ENCODE peak calls at places on chromosomes 12 and 14, in five cellular contexts. One of them, this sample, is unnamed.
A peak's percentile ranks its signal among the peaks of the same experiment; 100 is the strongest.

GRCh38 chr14:23984891-23985607 is 3.7 kb upstream of the DHRS4L2 start:
- DNase-seq in cardiac fibroblast: peak; percentile 96
- DNase-seq in retinal pigment epithelial cell: peak; percentile 66
- DNase-seq in left ventricle myocardium inferior: no peak
- DNase-seq in Panc1: no peak
- DNase-seq in this sample: no peak

GRCh38 chr12:50488801-50489200 is 16.0 kb upstream of the DIP2B start:
- DNase-seq in cardiac fibroblast: no peak
- DNase-seq in retinal pigment epithelial cell: no peak
- DNase-seq in Panc1: no peak
- DNase-seq in left ventricle myocardium inferior: no peak
- DNase-seq in this sample: no peak

GRCh38 chr12:88362439-88362838 is 217.8 kb downstream of the KITLG start:
- DNase-seq in left ventricle myocardium inferior: no peak
- DNase-seq in Panc1: no peak
- DNase-seq in retinal pigment epithelial cell: no peak
- DNase-seq in cardiac fibroblast: peak; percentile 42
- DNase-seq in this sample: no peak

GRCh38 chr14:93369393-93370266 is 22.6 kb downstream of the COX8C start:
- DNase-seq in left ventricle myocardium inferior: no peak
- DNase-seq in Panc1: no peak
- DNase-seq in retinal pigment epithelial cell: no peak
- DNase-seq in cardiac fibroblast: no peak
- DNase-seq in this sample: no peak

GRCh38 chr14:58362798-58363412 is 32.8 kb upstream of the TOMM20L start:
- DNase-seq in retinal pigment epithelial cell: no peak
- DNase-seq in cardiac fibroblast: peak; percentile 37
- DNase-seq in left ventricle myocardium inferior: no peak
- DNase-seq in Panc1: peak; percentile 20
- DNase-seq in this sample: no peak

GRCh38 chr14:35331605-35332516 is 39.7 kb downstream of the PSMA6 start:
- DNase-seq in cardiac fibroblast: peak; percentile 45
- DNase-seq in left ventricle myocardium inferior: no peak
- DNase-seq in Panc1: no peak
- DNase-seq in retinal pigment epithelial cell: no peak
- DNase-seq in this sample: no peak

GRCh38 chr12:46722737-46723136 is 103.1 kb downstream of the SLC38A4 start:
- DNase-seq in cardiac fibroblast: peak; percentile 32
- DNase-seq in left ventricle myocardium inferior: peak; percentile 14
- DNase-seq in Panc1: no peak
- DNase-seq in retinal pigment epithelial cell: no peak
- DNase-seq in this sample: no peak

GRCh38 chr12:46268349-46268616 is 560 bp downstream of the SLC38A1 start:
- DNase-seq in Panc1: no peak
- DNase-seq in cardiac fibroblast: peak; percentile 23
- DNase-seq in retinal pigment epithelial cell: no peak
- DNase-seq in left ventricle myocardium inferior: no peak
- DNase-seq in this sample: no peak

GRCh38 chr14:85533821-85534271 is 3.9 kb downstream of the FLRT2 start:
- DNase-seq in left ventricle myocardium inferior: no peak
- DNase-seq in Panc1: no peak
- DNase-seq in cardiac fibroblast: no peak
- DNase-seq in retinal pigment epithelial cell: no peak
- DNase-seq in this sample: no peak

GRCh38 chr14:72710212-72710611 is 183.7 kb downstream of the DPF3 start:
- DNase-seq in left ventricle myocardium inferior: no peak
- DNase-seq in retinal pigment epithelial cell: no peak
- DNase-seq in cardiac fibroblast: peak; percentile 15
- DNase-seq in Panc1: no peak
- DNase-seq in this sample: no peak

GRCh38 chr14:32525591-32525990 is 196.5 kb downstream of the AKAP6 start:
- DNase-seq in retinal pigment epithelial cell: no peak
- DNase-seq in Panc1: no peak
- DNase-seq in left ventricle myocardium inferior: no peak
- DNase-seq in cardiac fibroblast: no peak
- DNase-seq in this sample: no peak

GRCh38 chr14:70027785-70028428 is 148.7 kb downstream of the SMOC1 start:
- DNase-seq in left ventricle myocardium inferior: peak; percentile 63
- DNase-seq in Panc1: peak; percentile 17
- DNase-seq in cardiac fibroblast: peak; percentile 56
- DNase-seq in retinal pigment epithelial cell: no peak
- DNase-seq in this sample: peak; percentile 63

GRCh38 chr14:67311868-67312267 is 47.7 kb downstream of the ATP6V1D start:
- DNase-seq in left ventricle myocardium inferior: no peak
- DNase-seq in Panc1: no peak
- DNase-seq in cardiac fibroblast: no peak
- DNase-seq in retinal pigment epithelial cell: no peak
- DNase-seq in this sample: no peak

GRCh38 chr12:107570721-107571120 is 114.9 kb upstream of the PWP1 start:
- DNase-seq in retinal pigment epithelial cell: no peak
- DNase-seq in cardiac fibroblast: peak; percentile 49
- DNase-seq in left ventricle myocardium inferior: no peak
- DNase-seq in Panc1: no peak
- DNase-seq in this sample: no peak

GRCh38 chr12:57816855-57817151 is 1.7 kb downstream of the AVIL start:
- DNase-seq in left ventricle myocardium inferior: peak; percentile 62
- DNase-seq in cardiac fibroblast: peak; percentile 78
- DNase-seq in Panc1: no peak
- DNase-seq in retinal pigment epithelial cell: no peak
- DNase-seq in this sample: no peak

DNA sequence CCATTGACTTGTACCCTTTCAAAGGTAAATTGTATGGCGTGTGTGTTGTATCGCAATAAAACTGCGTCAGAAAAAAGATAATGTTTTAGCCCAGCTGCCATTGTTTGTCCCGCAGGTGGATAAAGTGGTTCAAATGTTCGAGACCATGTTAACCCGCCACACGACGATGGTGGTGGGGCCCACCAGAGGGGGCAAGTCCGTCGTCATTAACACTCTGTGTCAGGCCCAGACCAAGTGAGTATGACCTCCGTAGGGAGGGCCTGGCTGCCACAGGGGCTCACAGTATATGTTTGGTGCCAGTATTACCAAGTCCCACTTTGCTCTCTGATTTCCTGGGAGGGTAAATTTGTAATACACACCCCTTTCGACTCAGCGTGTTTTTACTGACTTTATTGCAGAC is 96.9 kb downstream of the DNAH10 start:
- DNase-seq in retinal pigment epithelial cell: no peak
- DNase-seq in Panc1: no peak
- DNase-seq in cardiac fibroblast: no peak
- DNase-seq in left ventricle myocardium inferior: no peak
- DNase-seq in this sample: no peak
- TF ChIP-seq CTCF in retinal pigment epithelial cell: no peak
- TF ChIP-seq CTCF in Panc1: no peak
- TF ChIP-seq CTCF in cardiac fibroblast: no peak
- TF ChIP-seq CTCF in left ventricle myocardium inferior: no peak
- TF ChIP-seq CTCF in this sample: no peak

DNA sequence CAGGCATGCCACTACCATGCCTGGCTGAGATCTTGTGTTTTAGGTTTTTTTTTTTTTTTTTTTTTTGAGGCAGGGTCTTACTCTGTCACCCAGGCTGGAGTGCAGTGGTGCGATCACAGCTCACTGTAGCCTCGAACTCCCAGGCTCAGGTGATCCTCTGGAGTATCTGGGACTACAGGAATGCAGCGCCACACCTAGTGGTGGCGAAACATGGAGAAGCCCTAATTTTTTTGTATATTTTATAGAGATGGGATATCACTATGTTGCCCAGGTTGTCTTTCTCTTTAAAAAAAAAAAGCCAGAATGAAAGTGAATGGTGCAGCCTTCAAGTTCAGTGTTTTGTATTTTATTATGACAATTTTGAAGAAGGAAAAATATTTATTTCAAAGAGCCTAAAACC is 44.1 kb downstream of the FGD4 start:
- DNase-seq in Panc1: no peak
- DNase-seq in cardiac fibroblast: no peak
- DNase-seq in retinal pigment epithelial cell: no peak
- DNase-seq in left ventricle myocardium inferior: no peak
- DNase-seq in this sample: no peak
- TF ChIP-seq CTCF in Panc1: no peak
- TF ChIP-seq CTCF in cardiac fibroblast: no peak
- TF ChIP-seq CTCF in retinal pigment epithelial cell: no peak
- TF ChIP-seq CTCF in left ventricle myocardium inferior: no peak
- TF ChIP-seq CTCF in this sample: no peak

GRCh38 chr12:32868885-32869284 is 27.7 kb downstream of the PKP2 start:
- DNase-seq in left ventricle myocardium inferior: no peak
- DNase-seq in cardiac fibroblast: no peak
- DNase-seq in Panc1: no peak
- DNase-seq in retinal pigment epithelial cell: no peak
- DNase-seq in this sample: no peak
- TF ChIP-seq CTCF in left ventricle myocardium inferior: no peak
- TF ChIP-seq CTCF in cardiac fibroblast: no peak
- TF ChIP-seq CTCF in Panc1: no peak
- TF ChIP-seq CTCF in retinal pigment epithelial cell: no peak
- TF ChIP-seq CTCF in this sample: no peak

GRCh38 chr14:52014601-52015267 is 25.4 kb downstream of the RTRAF start:
- DNase-seq in cardiac fibroblast: no peak
- DNase-seq in left ventricle myocardium inferior: peak; percentile 65
- DNase-seq in Panc1: no peak
- DNase-seq in retinal pigment epithelial cell: no peak
- DNase-seq in this sample: no peak

GRCh38 chr14:52012635-52013034 is 23.3 kb downstream of the RTRAF start:
- DNase-seq in retinal pigment epithelial cell: no peak
- DNase-seq in cardiac fibroblast: peak; percentile 95
- DNase-seq in left ventricle myocardium inferior: peak; percentile 76
- DNase-seq in Panc1: no peak
- DNase-seq in this sample: no peak

GRCh38 chr14:52015411-52016030 is 26.2 kb downstream of the RTRAF start:
- DNase-seq in retinal pigment epithelial cell: no peak
- DNase-seq in Panc1: no peak
- DNase-seq in left ventricle myocardium inferior: no peak
- DNase-seq in cardiac fibroblast: no peak
- DNase-seq in this sample: no peak

GRCh38 chr14:52011557-52011956 is 22.2 kb downstream of the RTRAF start:
- DNase-seq in cardiac fibroblast: no peak
- DNase-seq in left ventricle myocardium inferior: no peak
- DNase-seq in Panc1: no peak
- DNase-seq in retinal pigment epithelial cell: no peak
- DNase-seq in this sample: no peak

DNA sequence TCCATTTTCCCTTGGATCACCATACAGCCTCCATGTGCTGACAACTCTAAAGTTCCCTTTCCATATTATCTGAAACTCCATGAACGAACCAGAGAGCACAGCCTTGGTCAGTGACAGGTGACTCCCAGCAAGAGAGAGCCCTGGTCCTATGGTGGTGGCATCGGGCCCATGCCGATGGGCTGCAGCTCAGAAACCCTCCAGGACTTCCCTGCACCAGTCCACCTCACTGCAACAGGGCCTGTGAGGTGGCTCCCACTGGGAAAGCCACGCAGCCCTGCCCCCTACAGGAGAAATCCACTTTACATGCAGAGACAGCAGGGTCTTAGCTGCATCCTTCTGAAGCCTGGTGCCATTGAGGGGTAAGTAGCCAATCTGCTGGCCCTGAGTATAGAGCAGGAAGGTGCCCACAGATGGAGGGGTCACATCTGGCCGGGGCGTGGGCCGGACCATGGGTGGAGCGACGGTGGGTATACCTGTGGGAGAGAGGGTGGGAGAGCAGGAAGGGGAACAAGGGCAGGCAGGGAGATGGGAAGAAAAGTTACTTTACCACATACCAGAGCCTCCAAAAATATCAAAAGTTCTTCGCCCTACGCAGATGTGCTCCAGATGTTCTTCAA is 24.7 kb downstream of the RTRAF start:
- DNase-seq in left ventricle myocardium inferior: peak; percentile 48
- DNase-seq in retinal pigment epithelial cell: no peak
- DNase-seq in Panc1: no peak
- DNase-seq in cardiac fibroblast: no peak
- DNase-seq in this sample: no peak
- TF ChIP-seq CTCF in left ventricle myocardium inferior: peak; percentile 34
- TF ChIP-seq CTCF in retinal pigment epithelial cell: peak; percentile 39
- TF ChIP-seq CTCF in Panc1: peak; percentile 37
- TF ChIP-seq CTCF in cardiac fibroblast: peak; percentile 32
- TF ChIP-seq CTCF in this sample: no peak

This sample was measured in natural killer cell.